ENCODE peak calls at places on chromosomes 12 and 14, in six cellular contexts. Y, X, L, V, U and T are unnamed samples.

GRCh38 chr14:77110286-77110685 is 12.2 kb downstream of the CIPC start:
- DNase-seq in X (no peak), V (no peak), Y (no peak), U (no peak), L (no peak), T (no peak)

GRCh38 chr14:32421781-32422180 is 92.7 kb downstream of the AKAP6 start:
- DNase-seq in L (no peak), V (no peak), X (no peak), Y (no peak), U (no peak), T (no peak)

GRCh38 chr14:78933948-78934524 is 763.9 kb downstream of the NRXN3 start:
- DNase-seq in V (peak), Y (peak), U (no peak), L (peak), X (peak), T (peak)

GRCh38 chr12:106840217-106840616 is 65.7 kb downstream of the RIC8B start:
- DNase-seq in V (peak), L (peak), U (no peak), Y (peak), X (peak), T (peak)

GRCh38 chr12:114479831-114480230 is 73.9 kb upstream of the TBX5 start:
- DNase-seq in X (no peak), V (no peak), Y (no peak), L (no peak), U (no peak), T (no peak)

GRCh38 chr12:62760779-62761178 is 174.2 kb downstream of the PPM1H start:
- DNase-seq in X (no peak), Y (peak), V (peak), U (no peak), L (peak), T (no peak)

GRCh38 chr12:15580431-15580830 is 208.8 kb downstream of the EPS8 start:
- DNase-seq in Y (no peak), X (no peak), U (no peak), L (no peak), V (no peak), T (no peak)

GRCh38 chr12:14264777-14265176 is 100.7 kb upstream of the ATF7IP start:
- DNase-seq in U (no peak), Y (no peak), X (no peak), V (no peak), L (no peak), T (peak)

GRCh38 chr12:3419538-3419937 is 71.5 kb upstream of the PRMT8 start:
- DNase-seq in Y (no peak), V (no peak), X (no peak), U (no peak), L (no peak), T (no peak)

GRCh38 chr14:58637040-58637390 is 747 bp upstream of the DACT1 start:
- DNase-seq in U (no peak), V (no peak), Y (peak), L (no peak), X (no peak), T (peak)

GRCh38 chr14:76872796-76873432 is 46.7 kb downstream of the LRRC74A start:
- DNase-seq in X (peak), L (peak), U (no peak), V (peak), Y (peak), T (peak)

GRCh38 chr12:27984275-27984674 is 11.7 kb upstream of the PTHLH start:
- DNase-seq in Y (peak), L (peak), V (no peak), U (no peak), X (peak), T (no peak)

GRCh38 chr12:82047480-82047879 is 288.3 kb upstream of the PPFIA2 start:
- DNase-seq in Y (no peak), U (no peak), L (no peak), X (no peak), V (no peak), T (peak)

GRCh38 chr12:57771271-57771872 is 533 bp downstream of the METTL1 start:
- DNase-seq in L (peak), U (peak), Y (peak), V (peak), X (no peak), T (peak)

GRCh38 chr12:12986775-12987332 is 13.2 kb downstream of the HEBP1 start:
- DNase-seq in Y (no peak), V (no peak), L (no peak), X (no peak), U (no peak), T (no peak)

GRCh38 chr12:56581418-56582145 is 48.5 kb downstream of the BAZ2A start:
- DNase-seq in V (peak), X (peak), L (peak), Y (no peak), U (peak), T (peak)

GRCh38 chr14:93749081-93749430 is 39.2 kb downstream of the PRIMA1 start:
- DNase-seq in Y (no peak), X (no peak), V (no peak), U (no peak), L (no peak), T (no peak)

DNA sequence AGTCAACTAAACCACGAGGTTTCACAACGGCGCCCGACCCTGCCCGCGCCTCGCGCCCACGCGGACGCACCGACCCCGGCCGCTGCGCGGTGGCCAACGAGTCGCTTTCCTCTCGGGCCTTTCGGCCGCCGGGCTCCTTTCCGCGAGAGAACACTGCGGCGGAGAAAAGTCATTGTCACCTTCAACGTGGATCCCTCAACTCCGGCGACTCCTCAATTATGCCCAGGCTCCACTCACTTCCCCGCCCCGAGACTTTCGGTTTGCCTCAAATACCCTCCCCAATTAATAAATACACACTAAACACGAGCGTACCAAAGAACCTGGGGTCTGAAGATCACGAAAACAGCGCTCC is 450 bp downstream of the SINHCAF start:
- DNase-seq in X (no peak), U (no peak), Y (peak), V (no peak), L (peak), T (no peak)
- TF ChIP-seq MAX in X (no peak), U (no peak), Y (no peak), V (no peak), L (no peak), T (no peak)

GRCh38 chr14:71629765-71630502 is 302.3 kb upstream of the RGS6 start:
- DNase-seq in X (peak), U (no peak), V (no peak), Y (no peak), L (no peak), T (no peak)

GRCh38 chr14:71636076-71636475 is 296.2 kb upstream of the RGS6 start:
- DNase-seq in U (no peak), V (no peak), Y (no peak), L (no peak), X (peak), T (no peak)

GRCh38 chr14:71628433-71628832 is 303.8 kb upstream of the RGS6 start:
- DNase-seq in V (no peak), U (no peak), Y (no peak), L (no peak), X (no peak), T (no peak)

GRCh38 chr14:71629250-71629649 is 303.0 kb upstream of the RGS6 start:
- DNase-seq in V (no peak), L (no peak), U (no peak), X (no peak), Y (no peak), T (no peak)

DNA sequence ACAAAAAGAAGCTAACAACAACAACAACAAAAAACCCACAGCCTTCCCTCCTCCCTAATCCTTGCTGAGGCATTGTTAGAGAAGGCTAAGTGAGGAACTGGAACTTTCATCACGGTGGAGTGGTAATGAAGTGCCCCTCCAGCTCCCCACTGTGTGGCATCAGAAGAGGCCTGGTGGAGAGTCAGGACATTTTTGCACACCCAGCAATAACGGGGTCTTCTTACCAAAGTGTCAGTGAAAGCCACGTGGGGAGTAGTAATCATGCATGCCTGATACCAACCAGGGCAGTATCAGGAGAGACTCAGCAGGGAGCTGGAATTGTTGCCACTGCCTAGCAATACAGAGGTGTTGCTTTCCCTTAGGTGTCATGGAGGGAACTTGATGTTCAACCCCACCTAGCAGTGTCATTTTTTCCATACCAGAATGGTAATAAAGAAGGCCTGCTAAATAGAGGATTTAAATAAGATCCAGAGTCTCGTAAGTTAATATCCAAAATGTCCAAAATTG is 299.7 kb upstream of the RGS6 start:
- DNase-seq in X (no peak), L (no peak), U (no peak), Y (no peak), V (no peak), T (no peak)
- TF ChIP-seq MYC in X (no peak), L (no peak), U (no peak), Y (no peak), V (no peak), T (no peak)

DNA sequence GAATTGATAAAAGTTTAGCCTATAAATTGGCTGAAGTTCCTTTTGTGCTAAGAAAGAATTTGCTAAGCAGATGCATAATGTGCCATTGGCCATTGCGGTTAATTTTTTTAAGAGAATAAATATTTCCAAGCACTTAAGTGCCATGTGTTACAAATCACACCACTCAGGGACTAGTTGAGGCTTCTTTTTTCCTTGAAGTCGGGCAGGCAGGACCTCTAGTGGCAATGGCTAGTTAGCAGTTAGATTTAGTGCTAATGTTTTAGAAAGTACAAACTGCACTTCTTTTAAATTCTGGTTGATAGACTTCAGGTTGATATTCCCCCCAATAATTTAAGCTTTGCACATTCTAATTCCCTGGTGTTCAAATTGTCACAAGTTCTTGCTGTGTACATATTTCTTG is 294.3 kb downstream of the APAF1 start:
- DNase-seq in U (no peak), X (peak), V (peak), L (no peak), Y (peak), T (peak)
- TF ChIP-seq MAX in U (no peak), X (no peak), V (no peak), L (no peak), Y (no peak), T (no peak)

DNA sequence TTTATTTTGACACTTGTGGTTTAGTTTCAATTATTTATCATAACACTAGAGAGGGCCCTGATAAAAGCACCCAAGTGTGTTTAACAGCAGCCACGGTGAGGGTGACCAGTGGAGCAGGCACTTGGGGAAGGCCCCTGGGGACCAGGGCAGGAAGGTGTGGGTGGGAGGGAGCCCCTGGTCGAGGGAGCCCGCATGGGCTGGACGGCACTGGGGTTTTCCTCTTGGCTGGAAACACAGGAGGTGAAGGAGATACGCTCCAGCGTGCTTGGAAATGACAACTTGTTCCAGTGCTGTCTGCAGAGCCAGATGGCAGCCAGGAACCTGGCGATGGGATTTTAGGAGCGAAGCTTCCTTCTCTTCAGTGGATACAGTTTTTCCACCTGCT is 192.6 kb upstream of the C14orf180 start:
- DNase-seq in U (no peak), L (no peak), Y (no peak), V (no peak), X (no peak), T (no peak)
- TF ChIP-seq MYC in U (no peak), L (no peak), Y (no peak), V (no peak), X (no peak), T (no peak)

DNA sequence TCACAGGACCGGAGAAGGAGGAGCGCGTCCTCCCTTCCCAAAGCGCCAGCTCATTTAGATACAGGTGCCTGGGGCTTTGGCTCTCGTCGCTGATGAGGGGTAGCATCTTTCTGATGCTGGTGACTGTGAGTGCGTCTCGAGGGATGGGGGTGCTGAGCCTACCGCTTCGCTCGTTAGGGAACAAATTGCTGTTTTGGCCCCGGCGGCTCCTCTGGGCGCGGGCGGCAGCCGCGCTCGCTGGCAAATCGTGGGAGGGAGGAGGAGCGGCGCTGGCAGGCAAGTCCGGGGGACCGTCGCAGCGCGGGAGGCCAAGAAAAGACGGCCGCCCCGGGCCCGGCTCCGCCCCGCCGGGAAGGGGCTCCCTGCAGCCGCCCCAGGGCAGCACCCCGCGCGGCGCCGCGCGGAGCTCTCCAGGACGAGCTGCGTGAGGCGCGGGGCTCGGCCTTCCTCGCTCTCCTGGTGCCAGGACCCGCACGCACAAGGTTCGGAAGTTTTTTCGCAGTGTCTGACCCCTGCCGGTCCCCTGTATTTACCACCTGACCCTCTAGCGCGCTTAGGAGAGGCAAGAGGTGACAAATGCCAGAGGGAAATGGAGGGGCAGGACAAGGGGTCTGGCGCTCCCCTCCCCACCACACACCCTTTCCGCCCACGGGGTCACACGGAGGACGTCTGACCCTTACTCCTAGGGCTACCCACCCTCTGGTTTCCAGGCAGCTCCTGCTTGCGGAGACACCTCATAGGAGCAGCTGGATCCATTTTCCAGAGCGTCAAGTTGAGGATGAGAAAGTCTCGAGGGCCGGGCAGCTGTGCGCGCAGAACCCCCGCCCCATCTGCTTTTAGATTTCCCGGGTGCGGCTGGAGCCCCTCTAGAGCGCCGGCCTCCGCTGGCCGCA is 875 bp upstream of the KCNH3 start:
- DNase-seq in U (no peak), X (no peak), L (no peak), Y (no peak), V (no peak), T (peak)
- TF ChIP-seq MAX in U (no peak), X (no peak), L (no peak), Y (peak), V (peak), T (no peak)

GRCh38 chr12:117685115-117685926 is 283.5 kb downstream of the KSR2 start:
- DNase-seq in V (peak), Y (peak), X (peak), L (peak), U (no peak), T (peak)
- TF ChIP-seq MYC in V (no peak), Y (peak), X (peak), L (no peak), U (no peak), T (no peak)